ENCODE peak calls at places on chromosomes 3 and 15, in four cellular contexts. E, J, Z and T are unnamed samples.

GRCh38 chr3:9392041-9392440 is 5.4 kb upstream of the SETD5 start:
- DNase-seq in E (no peak), J (no peak), Z (no peak), T (no peak)

GRCh38 chr3:82814660-82815059 is 1053.2 kb upstream of the GBE1 start:
- DNase-seq in E (no peak), J (no peak), Z (no peak), T (no peak)

GRCh38 chr3:71926242-71926560 is 141.3 kb upstream of the PROK2 start:
- DNase-seq in E (peak), J (peak), Z (peak), T (peak)

GRCh38 chr3:77079988-77080585 is 40.2 kb downstream of the ROBO2 start:
- DNase-seq in E (no peak), J (no peak), Z (no peak), T (no peak)

GRCh38 chr3:142019794-142020320 is 129.5 kb downstream of the TFDP2 start:
- DNase-seq in E (peak), J (no peak), Z (no peak), T (peak)

GRCh38 chr3:110577856-110578255 is 493.8 kb upstream of the NECTIN3 start:
- DNase-seq in E (no peak), J (no peak), Z (no peak), T (no peak)

GRCh38 chr15:51936119-51936478 is 35.5 kb downstream of the LEO1 start:
- DNase-seq in E (peak), J (no peak), Z (no peak), T (no peak)

GRCh38 chr3:115683773-115684172 is 60.5 kb downstream of the GAP43 start:
- DNase-seq in E (no peak), J (no peak), Z (no peak), T (no peak)

GRCh38 chr3:162143181-162143580 is 646.6 kb downstream of the OTOL1 start:
- DNase-seq in E (no peak), J (no peak), Z (no peak), T (no peak)